ENCODE peak calls at places on chromosomes 2 and 18, in seven cellular contexts. X, I, G, A, T, S and R are unnamed samples.

GRCh38 chr2:100868083-100868482 is 48.1 kb downstream of the NPAS2 start:
- DNase-seq in X (no peak), I (no peak), G (no peak), A (no peak), T (no peak), S (no peak), R (no peak)

GRCh38 chr2:144210076-144210475 is 309.8 kb downstream of the ZEB2 start:
- DNase-seq in X (no peak), I (no peak), G (no peak), A (no peak), T (no peak), S (no peak), R (no peak)

GRCh38 chr18:55353806-55354205 is 234.2 kb downstream of the TCF4 start:
- DNase-seq in X (no peak), I (no peak), G (no peak), A (no peak), T (no peak), S (no peak), R (no peak)

GRCh38 chr2:174717273-174717672 is 47.0 kb downstream of the CHRNA1 start:
- DNase-seq in X (no peak), I (no peak), G (no peak), A (no peak), T (no peak), S (no peak), R (no peak)

GRCh38 chr2:105821428-105822125 is 76.9 kb downstream of the NCK2 start:
- DNase-seq in X (no peak), I (no peak), G (peak; percentile 64), A (no peak), T (no peak), S (no peak), R (no peak)

GRCh38 chr2:214482716-214483115 is 71.9 kb downstream of the VWC2L start:
- DNase-seq in X (no peak), I (no peak), G (no peak), A (no peak), T (no peak), S (no peak), R (no peak)

GRCh38 chr2:149826471-149827125 is 239.0 kb upstream of the MMADHC start:
- DNase-seq in X (no peak), I (no peak), G (no peak), A (no peak), T (no peak), S (no peak), R (no peak)

GRCh38 chr2:70247364-70248144 is 874 bp downstream of the TIA1 start:
- DNase-seq in X (no peak), I (peak; percentile 21), G (peak; percentile 11), A (no peak), T (no peak), S (no peak), R (no peak)

GRCh38 chr2:220198911-220199310 is 571.5 kb downstream of the SLC4A3 start:
- DNase-seq in X (no peak), I (peak; percentile 83), G (no peak), A (peak; percentile 41), T (no peak), S (no peak), R (no peak)

GRCh38 chr2:6580982-6581381 is 284.7 kb downstream of the CMPK2 start:
- DNase-seq in X (no peak), I (peak; percentile 25), G (no peak), A (no peak), T (no peak), S (no peak), R (no peak)

GRCh38 chr2:109558076-109558882 is 55.5 kb downstream of the SEPTIN10 start:
- DNase-seq in X (no peak), I (peak; percentile 97), G (no peak), A (no peak), T (no peak), S (peak; percentile 24), R (no peak)

GRCh38 chr18:49519041-49519971 is 32.3 kb upstream of the C18orf32 start:
- DNase-seq in X (no peak), I (no peak), G (peak; percentile 60), A (no peak), T (no peak), S (no peak), R (no peak)

GRCh38 chr18:65749881-65750280 is 931 bp upstream of the CDH7 start:
- DNase-seq in X (no peak), I (no peak), G (no peak), A (no peak), T (no peak), S (no peak), R (no peak)
- H3K4me3 ChIP-seq in X (no peak overlapping the region), I (peak overlapping the region; percentile 89), G (peak overlapping the region; percentile 76), A (no peak overlapping the region), T (peak overlapping the region; percentile 86), S (no peak overlapping the region), R (no peak overlapping the region)

DNA sequence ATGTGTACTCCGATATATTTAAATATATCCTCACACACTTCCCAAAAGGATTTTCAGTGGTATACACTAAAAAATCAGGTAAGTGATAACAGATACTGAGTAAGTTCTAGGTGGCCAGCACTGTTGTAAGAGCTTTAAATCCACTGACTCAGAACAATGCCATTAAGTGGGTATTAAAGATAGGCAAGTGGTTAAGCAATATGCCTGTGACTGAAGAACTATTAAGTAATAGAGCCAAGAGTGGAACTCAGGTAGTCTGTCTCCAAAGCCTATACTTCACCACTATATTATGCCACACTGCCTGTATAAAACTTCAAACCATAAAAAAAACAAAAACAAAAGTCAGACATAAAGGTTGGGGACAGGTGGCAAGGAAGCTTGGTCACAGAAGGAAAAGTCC is 37.2 kb downstream of the THUMPD2 start:
- DNase-seq in X (no peak), I (no peak), G (no peak), A (no peak), T (no peak), S (no peak), R (no peak)
- H3K36me3 ChIP-seq in X (no peaks in the 10 kb centered on the region), I (peaks cover 41% of the 10 kb centered on the region), G (peaks cover 22% of the 10 kb centered on the region), A (no peaks in the 10 kb centered on the region), T (peaks cover 39% of the 10 kb centered on the region), S (no peaks in the 10 kb centered on the region), R (peaks cover 14% of the 10 kb centered on the region)

DNA sequence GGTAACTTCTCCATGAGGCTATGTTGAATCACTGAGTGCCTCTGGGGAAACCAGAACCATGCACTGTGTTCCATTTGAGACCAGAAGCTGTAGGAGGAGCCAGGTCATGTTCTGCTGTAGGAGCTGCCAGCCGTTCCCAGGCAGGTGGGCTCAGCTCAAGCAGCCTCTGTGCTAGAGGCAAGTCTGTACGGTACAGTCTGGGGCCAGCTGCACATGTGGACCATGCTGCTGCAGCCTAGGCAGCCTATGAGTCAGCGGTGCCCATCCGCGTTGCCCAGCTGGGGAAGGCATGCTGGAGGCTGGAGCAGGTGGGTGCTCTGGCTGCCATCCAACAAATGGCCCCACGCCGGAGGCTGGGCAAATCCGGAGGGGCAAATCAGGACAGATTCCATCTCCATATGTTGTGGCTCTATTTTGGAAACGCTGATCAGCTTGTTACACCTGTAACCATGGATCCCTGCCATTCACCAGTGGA is 22.0 kb upstream of the KCNF1 start:
- DNase-seq in X (no peak), I (no peak), G (no peak), A (no peak), T (peak; percentile 18), S (no peak), R (no peak)
- H3K27me3 ChIP-seq in X (no peaks in the 10 kb centered on the region), I (peaks cover 4% of the 10 kb centered on the region), G (no peaks in the 10 kb centered on the region), A (no peaks in the 10 kb centered on the region), T (no peaks in the 10 kb centered on the region), S (no peaks in the 10 kb centered on the region), R (peaks cover 4% of the 10 kb centered on the region)

GRCh38 chr18:79523221-79523737 is 127.5 kb downstream of the NFATC1 start:
- DNase-seq in X (peak; percentile 60), I (no peak), G (no peak), A (peak; percentile 8), T (peak; percentile 20), S (no peak), R (no peak)

GRCh38 chr18:79522451-79523220 is 126.9 kb downstream of the NFATC1 start:
- DNase-seq in X (peak; percentile 86), I (no peak), G (no peak), A (peak; percentile 29), T (peak; percentile 45), S (peak; percentile 49), R (peak; percentile 44)

GRCh38 chr18:79521806-79522205 is 126.1 kb downstream of the NFATC1 start:
- DNase-seq in X (peak; percentile 18), I (no peak), G (no peak), A (no peak), T (peak; percentile 14), S (no peak), R (no peak)

GRCh38 chr18:79524181-79525078 is 128.7 kb downstream of the NFATC1 start:
- DNase-seq in X (peak; percentile 58), I (no peak), G (no peak), A (peak; percentile 33), T (peak; percentile 46), S (no peak), R (peak; percentile 68)

DNA sequence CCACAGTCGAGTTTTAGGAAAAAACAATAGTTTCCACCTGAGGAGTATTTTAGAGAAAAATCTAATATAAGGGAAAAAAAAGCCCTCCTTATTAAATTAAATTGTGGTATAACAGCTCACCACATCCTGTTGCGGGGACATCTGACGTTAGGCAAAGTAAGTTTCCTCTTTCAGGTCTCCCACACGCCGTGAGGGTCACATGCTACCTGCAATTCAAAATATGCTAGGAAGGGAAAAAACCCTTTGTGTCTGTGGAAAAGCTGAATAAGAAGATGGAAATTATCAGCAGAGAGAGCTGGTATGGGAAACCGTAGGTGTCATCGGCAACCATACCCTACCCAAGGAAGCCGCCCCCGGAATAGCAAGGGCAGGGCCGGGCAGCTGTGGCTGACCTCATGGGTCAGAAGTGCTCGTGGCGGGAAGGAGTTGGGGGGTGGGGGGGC is 128.0 kb downstream of the NFATC1 start:
- DNase-seq in X (peak; percentile 95), I (no peak), G (no peak), A (no peak), T (no peak), S (peak; percentile 55), R (no peak)
- H3K4me3 ChIP-seq in X (peak overlapping the region; percentile 25), I (no peak overlapping the region), G (no peak overlapping the region), A (no peak overlapping the region), T (no peak overlapping the region), S (no peak overlapping the region), R (no peak overlapping the region)

GRCh38 chr2:110655701-110656100 is 22.2 kb downstream of the BUB1 start:
- DNase-seq in X (no peak), I (no peak), G (no peak), A (no peak), T (no peak), S (no peak), R (no peak)

GRCh38 chr2:110659248-110659647 is 18.6 kb downstream of the BUB1 start:
- DNase-seq in X (no peak), I (no peak), G (no peak), A (no peak), T (no peak), S (no peak), R (no peak)

GRCh38 chr2:110660558-110660957 is 17.3 kb downstream of the BUB1 start:
- DNase-seq in X (no peak), I (no peak), G (no peak), A (no peak), T (no peak), S (no peak), R (no peak)

GRCh38 chr2:110653861-110654260 is 24.0 kb downstream of the BUB1 start:
- DNase-seq in X (no peak), I (no peak), G (no peak), A (no peak), T (no peak), S (no peak), R (no peak)

GRCh38 chr2:110657721-110658305 is 20.1 kb downstream of the BUB1 start:
- DNase-seq in X (no peak), I (no peak), G (no peak), A (no peak), T (no peak), S (peak; percentile 44), R (no peak)
- H3K36me3 ChIP-seq in X (no peaks in the 10 kb centered on the region), I (peaks cover 93% of the 10 kb centered on the region), G (peaks cover 39% of the 10 kb centered on the region), A (no peaks in the 10 kb centered on the region), T (peaks cover 97% of the 10 kb centered on the region), S (no peaks in the 10 kb centered on the region), R (peaks cover 22% of the 10 kb centered on the region)